ENCODE peak calls at places on chromosomes 3 and 15, in five cellular contexts. B is pancreas, Z is left ventricle myocardium inferior, W is HCT116, L is A549. Y is an unnamed sample.

GRCh38 chr3:10185804-10186762 is 21.4 kb downstream of the IRAK2 start:
- DNase-seq in Z (no peak), W (no peak), L (no peak), B (no peak), Y (no peak)

GRCh38 chr15:77631790-77632551 is 741 bp downstream of the LINGO1 start:
- DNase-seq in Z (peak; percentile 32), W (no peak), L (peak; percentile 16), B (peak; percentile 27), Y (no peak)

GRCh38 chr3:54131026-54131605 is 8.8 kb downstream of the CACNA2D3 start:
- DNase-seq in B (no peak), L (no peak), Z (no peak), W (no peak), Y (no peak)

GRCh38 chr3:159674583-159674982 is 314.1 kb upstream of the IL12A start:
- DNase-seq in Z (no peak), B (no peak), L (no peak), W (no peak), Y (no peak)

GRCh38 chr3:50249459-50249858 is 13.5 kb downstream of the GNAI2 start:
- DNase-seq in L (no peak), W (no peak), Z (no peak), B (no peak), Y (no peak)

GRCh38 chr15:56946150-56946549 is 27.7 kb downstream of the TCF12 start:
- DNase-seq in B (no peak), Z (no peak), W (no peak), L (no peak), Y (no peak)

GRCh38 chr3:107387555-107387954 is 10.3 kb downstream of the CCDC54 start:
- DNase-seq in L (no peak), W (no peak), Z (no peak), B (no peak), Y (no peak)

GRCh38 chr3:15611018-15611417 is 9.5 kb downstream of the BTD start:
- DNase-seq in L (no peak), B (peak; percentile 18), W (no peak), Z (no peak), Y (no peak)

GRCh38 chr15:69557340-69558137 is 104.9 kb downstream of the RPLP1 start:
- DNase-seq in B (no peak), L (peak; percentile 96), Z (no peak), W (peak; percentile 55), Y (peak; percentile 83)

GRCh38 chr3:111534701-111535100 is 7.3 kb upstream of the CD96 start:
- DNase-seq in W (no peak), Z (no peak), B (no peak), L (no peak), Y (no peak)

GRCh38 chr3:178517665-178518366 is 18.4 kb upstream of the KCNMB2 start:
- DNase-seq in L (no peak), B (no peak), Z (no peak), W (no peak), Y (no peak)

GRCh38 chr3:37391679-37392078 is 217.3 kb upstream of the LRRFIP2 start:
- DNase-seq in L (no peak), Z (no peak), W (no peak), B (no peak), Y (no peak)

GRCh38 chr15:76056931-76057330 is 2.9 kb upstream of the TMEM266 start:
- DNase-seq in Z (no peak), B (no peak), W (no peak), L (no peak), Y (no peak)

GRCh38 chr3:44492496-44492895 is 15.0 kb upstream of the ZNF445 start:
- DNase-seq in L (no peak), W (no peak), B (no peak), Z (no peak), Y (no peak)

GRCh38 chr3:44499149-44499898 is 21.9 kb upstream of the ZNF445 start:
- DNase-seq in L (no peak), B (no peak), Z (no peak), W (no peak), Y (no peak)

DNA sequence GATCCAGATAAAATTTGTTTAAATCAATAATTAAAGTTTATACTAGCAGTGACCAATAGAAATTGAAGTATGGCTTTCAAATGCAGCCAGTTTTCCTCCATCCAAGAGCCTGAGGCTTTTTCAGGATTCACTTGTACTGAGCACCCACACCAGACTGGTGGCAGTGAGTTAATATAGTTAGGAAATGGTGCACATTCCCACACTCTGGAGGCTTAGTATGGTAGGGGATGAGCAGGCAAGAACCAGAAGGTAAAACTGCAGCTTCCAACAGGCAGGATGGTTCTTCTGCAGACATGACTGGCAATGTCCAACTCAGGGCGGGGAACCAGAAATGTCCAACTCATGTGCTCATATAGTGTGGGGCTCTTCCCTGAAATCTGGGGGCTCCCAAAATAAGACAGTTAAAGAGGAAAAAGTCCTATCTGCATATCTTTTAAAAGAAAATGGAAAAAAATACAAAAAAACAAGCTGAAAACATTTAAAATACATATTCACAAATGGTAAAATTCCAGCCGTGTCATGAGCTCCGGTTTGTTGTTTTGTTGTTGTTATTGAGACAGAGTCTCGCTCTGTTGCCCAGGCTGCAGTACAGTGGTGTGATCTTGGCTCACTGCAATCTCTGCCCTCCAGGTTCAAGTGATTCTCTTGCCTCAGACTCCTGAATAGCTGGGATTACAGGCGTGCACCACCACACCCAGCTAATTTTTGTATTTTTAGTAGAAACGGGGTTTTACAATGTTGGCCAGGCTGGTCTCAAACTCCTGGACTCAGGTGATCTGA is 18.4 kb upstream of the ZNF445 start:
- DNase-seq in L (no peak), B (no peak), W (no peak), Z (no peak), Y (no peak)
- H3K9me3 ChIP-seq in L (peaks cover 76% of the 10 kb centered on the region), B (no peaks in the 10 kb centered on the region), W (peaks cover 5% of the 10 kb centered on the region), Z (peaks cover 100% of the 10 kb centered on the region), Y (peaks cover 41% of the 10 kb centered on the region)

DNA sequence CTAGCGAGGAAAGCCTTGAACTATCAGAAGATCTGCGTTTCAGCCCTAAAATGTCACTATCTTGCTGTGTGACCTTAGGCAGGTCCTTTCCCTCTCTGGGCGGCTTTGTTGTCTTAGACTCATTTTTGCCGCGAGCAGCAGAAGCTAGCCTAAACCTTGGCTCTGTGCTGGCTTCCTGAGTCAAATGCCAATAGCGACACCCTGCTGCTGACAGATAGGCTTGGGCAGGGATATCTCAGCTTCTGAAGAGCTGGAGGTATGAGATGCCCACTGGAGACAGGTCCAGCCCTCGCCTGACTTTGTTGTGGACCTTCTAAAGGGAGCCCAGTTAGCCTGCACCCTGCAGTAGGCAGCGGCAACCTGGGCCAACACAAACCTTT is 1.3 kb downstream of the ADAMTSL3 start:
- DNase-seq in L (no peak), B (no peak), Z (no peak), W (no peak), Y (no peak)
- H3K4me1 ChIP-seq in L (peaks cover 16% of the 10 kb centered on the region), B (peaks cover 8% of the 10 kb centered on the region), Z (peaks cover 65% of the 10 kb centered on the region), W (no peaks in the 10 kb centered on the region), Y (peaks cover 32% of the 10 kb centered on the region)

DNA sequence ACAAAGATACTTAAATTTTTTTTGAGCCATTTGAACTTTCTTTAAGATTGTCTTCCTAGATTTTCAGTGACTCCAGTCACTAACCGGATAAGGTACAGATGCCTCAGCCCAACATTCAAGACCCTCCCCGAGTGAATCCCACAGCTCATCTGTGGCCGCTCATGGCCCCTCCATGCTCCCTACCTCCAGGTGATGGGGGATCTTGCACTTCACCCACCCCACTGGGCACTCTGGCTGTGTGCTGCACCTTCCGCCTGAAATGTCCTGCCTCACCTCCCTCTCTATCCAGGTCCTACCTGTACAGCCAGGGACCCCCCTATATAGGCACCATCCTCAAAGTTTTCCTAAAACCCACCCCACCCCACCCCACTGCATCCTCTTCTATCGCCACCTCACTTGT is 24.6 kb downstream of the NTRK3 start:
- DNase-seq in B (no peak), Z (no peak), W (no peak), L (no peak), Y (peak; percentile 25)
- TF ChIP-seq CTCF in B (no peak), Z (no peak), W (no peak), L (no peak), Y (no peak)

GRCh38 chr15:84620626-84621025 is 19.8 kb downstream of the ZSCAN2 start:
- DNase-seq in B (no peak), L (no peak), Z (no peak), W (no peak), Y (no peak)
- H3K9me3 ChIP-seq in B (no peaks in the 10 kb centered on the region), L (peaks cover 46% of the 10 kb centered on the region), Z (peaks cover 32% of the 10 kb centered on the region), W (peaks cover 18% of the 10 kb centered on the region), Y (peaks cover 14% of the 10 kb centered on the region)

GRCh38 chr3:131143802-131144201 is 117.1 kb downstream of the NEK11 start:
- DNase-seq in Z (no peak), B (no peak), L (no peak), W (no peak), Y (no peak)
- H3K4me1 ChIP-seq in Z (no peaks in the 10 kb centered on the region), B (no peaks in the 10 kb centered on the region), L (no peaks in the 10 kb centered on the region), W (no peaks in the 10 kb centered on the region), Y (no peaks in the 10 kb centered on the region)

GRCh38 chr15:40081691-40082194 is 26.9 kb downstream of the BMF start:
- DNase-seq in W (no peak), L (peak; percentile 32), Z (peak; percentile 78), B (peak; percentile 73), Y (no peak)
- TF ChIP-seq CTCF in W (no peak), L (no peak), Z (peak; percentile 20), B (no peak), Y (no peak)

DNA sequence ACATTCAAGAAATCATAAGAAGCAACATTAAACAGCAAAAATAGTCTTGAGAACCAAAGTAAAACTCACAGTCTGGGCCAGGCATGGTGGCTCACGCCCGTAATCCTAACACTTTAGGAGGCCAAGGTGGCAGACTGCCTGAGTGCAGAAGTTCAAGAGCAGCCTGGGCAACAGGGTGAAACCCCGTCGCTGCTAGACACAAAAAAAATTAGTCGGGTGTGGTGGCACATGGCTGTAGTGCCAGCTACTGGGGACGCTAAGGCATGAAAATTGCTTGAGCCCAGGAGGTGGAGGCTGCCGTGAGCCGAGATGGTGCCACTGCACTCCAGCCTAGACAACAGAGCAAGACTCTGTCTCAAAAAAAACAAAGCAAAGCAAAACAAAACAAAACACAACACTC is 117.7 kb upstream of the GOLGA6L6 start:
- DNase-seq in B (no peak), L (no peak), Z (no peak), W (no peak), Y (no peak)
- H3K9me3 ChIP-seq in B (no peaks in the 10 kb centered on the region), L (peaks cover 5% of the 10 kb centered on the region), Z (no peaks in the 10 kb centered on the region), W (peaks cover 18% of the 10 kb centered on the region), Y (no peaks in the 10 kb centered on the region)

Y was measured in ascending aorta.